ENCODE peak calls at places on chromosomes 1 and 21, in seven cellular contexts. F is esophagus muscularis mucosa, B is stomach, W is tibial nerve, M is transverse colon, Y is K562, V is sigmoid colon. T is an unnamed sample.

GRCh38 chr21:46295177-46295711 is 9.1 kb downstream of the YBEY start:
- DNase-seq in F (no peak), B (no peak), W (no peak), M (no peak), Y (peak; percentile 70), V (no peak), T (no peak)

GRCh38 chr1:94039514-94039870 is 81.5 kb downstream of the ABCA4 start:
- DNase-seq in F (no peak), B (peak; percentile 74), W (peak; percentile 80), M (peak; percentile 67), Y (peak; percentile 77), V (peak; percentile 84), T (peak; percentile 71)

GRCh38 chr1:54188291-54188690 is 11.5 kb downstream of the CYB5RL start:
- DNase-seq in F (no peak), B (no peak), W (no peak), M (no peak), Y (no peak), V (no peak), T (no peak)

GRCh38 chr1:209875510-209875909 is 47.7 kb downstream of the UTP25 start:
- DNase-seq in F (no peak), B (no peak), W (no peak), M (no peak), Y (no peak), V (no peak), T (no peak)

GRCh38 chr1:162691999-162692575 is 59.8 kb downstream of the DDR2 start:
- DNase-seq in F (no peak), B (no peak), W (no peak), M (no peak), Y (no peak), V (no peak), T (no peak)

GRCh38 chr1:95257758-95258157 is 23.7 kb downstream of the RWDD3 start:
- DNase-seq in F (no peak), B (no peak), W (no peak), M (no peak), Y (no peak), V (no peak), T (no peak)

GRCh38 chr1:211752317-211752716 is 76.9 kb upstream of the NEK2 start:
- DNase-seq in F (no peak), B (no peak), W (no peak), M (no peak), Y (no peak), V (no peak), T (no peak)

GRCh38 chr1:7886346-7886745 is 33.5 kb upstream of the UTS2 start:
- DNase-seq in F (no peak), B (no peak), W (no peak), M (no peak), Y (no peak), V (no peak), T (no peak)

GRCh38 chr1:93081716-93082115 is 2.6 kb downstream of the MTF2 start:
- DNase-seq in F (no peak), B (no peak), W (no peak), M (no peak), Y (no peak), V (no peak), T (no peak)

GRCh38 chr1:22031214-22031962 is 21.1 kb upstream of the CDC42 start:
- DNase-seq in F (no peak), B (peak; percentile 46), W (no peak), M (peak; percentile 50), Y (no peak), V (peak; percentile 89), T (no peak)

GRCh38 chr1:85898861-85899260 is 190.6 kb upstream of the ZNHIT6 start:
- DNase-seq in F (no peak), B (no peak), W (no peak), M (no peak), Y (no peak), V (no peak), T (no peak)

GRCh38 chr1:97820470-97821188 is 100.2 kb downstream of the DPYD start:
- DNase-seq in F (no peak), B (no peak), W (no peak), M (no peak), Y (no peak), V (no peak), T (no peak)

GRCh38 chr1:35561297-35561971 is 3.8 kb downstream of the NCDN start:
- DNase-seq in F (no peak), B (no peak), W (no peak), M (no peak), Y (no peak), V (no peak), T (no peak)

GRCh38 chr1:211952299-211952698 is 83.1 kb downstream of the INTS7 start:
- DNase-seq in F (no peak), B (no peak), W (no peak), M (no peak), Y (no peak), V (no peak), T (no peak)

GRCh38 chr21:38267991-38268858 is 11.4 kb downstream of the KCNJ15 start:
- DNase-seq in F (no peak), B (no peak), W (no peak), M (no peak), Y (no peak), V (no peak), T (no peak)

GRCh38 chr1:152884085-152884484 is 6.0 kb downstream of the SMCP start:
- DNase-seq in F (peak; percentile 55), B (no peak), W (no peak), M (no peak), Y (no peak), V (no peak), T (no peak)

GRCh38 chr1:190475394-190476250 is 2.0 kb downstream of the BRINP3 start:
- DNase-seq in F (no peak), B (no peak), W (no peak), M (peak; percentile 51), Y (no peak), V (no peak), T (no peak)

GRCh38 chr1:1080122-1080753 is 6.1 kb upstream of the RNF223 start:
- DNase-seq in F (no peak), B (peak; percentile 52), W (no peak), M (peak; percentile 67), Y (peak; percentile 90), V (peak; percentile 75), T (peak; percentile 73)

GRCh38 chr1:45722809-45723208 is 27.6 kb downstream of the IPP start:
- DNase-seq in F (no peak), B (no peak), W (no peak), M (no peak), Y (no peak), V (no peak), T (no peak)

GRCh38 chr1:244067893-244068292 is 16.8 kb downstream of the ZBTB18 start:
- DNase-seq in F (no peak), B (no peak), W (no peak), M (no peak), Y (no peak), V (no peak), T (no peak)

GRCh38 chr1:115501476-115501875 is 140.3 kb upstream of the VANGL1 start:
- DNase-seq in F (no peak), B (no peak), W (no peak), M (no peak), Y (no peak), V (no peak), T (no peak)

GRCh38 chr1:213337025-213337678 is 286.1 kb downstream of the RPS6KC1 start:
- DNase-seq in F (no peak), B (no peak), W (no peak), M (no peak), Y (no peak), V (no peak), T (no peak)

GRCh38 chr1:36824390-36824861 is 209.9 kb downstream of the GRIK3 start:
- DNase-seq in F (no peak), B (no peak), W (no peak), M (no peak), Y (peak; percentile 69), V (no peak), T (no peak)

GRCh38 chr21:38849776-38850175 is 44.0 kb downstream of the ETS2 start:
- DNase-seq in F (peak; percentile 53), B (no peak), W (no peak), M (no peak), Y (no peak), V (no peak), T (no peak)

GRCh38 chr1:88741413-88741812 is 57.3 kb downstream of the PKN2 start:
- DNase-seq in F (no peak), B (no peak), W (no peak), M (no peak), Y (no peak), V (no peak), T (no peak)

GRCh38 chr1:243432136-243432535 is 176.3 kb downstream of the SDCCAG8 start:
- DNase-seq in F (no peak), B (no peak), W (no peak), M (no peak), Y (no peak), V (no peak), T (no peak)

GRCh38 chr1:96145486-96145885 is 576.1 kb upstream of the PTBP2 start:
- DNase-seq in F (no peak), B (no peak), W (no peak), M (no peak), Y (no peak), V (no peak), T (no peak)

GRCh38 chr1:227898502-227899140 is 49.1 kb downstream of the WNT9A start:
- DNase-seq in F (no peak), B (no peak), W (no peak), M (peak; percentile 4), Y (no peak), V (peak; percentile 47), T (peak; percentile 11)

GRCh38 chr1:112713466-112714312 is 1.4 kb downstream of the PPM1J start:
- DNase-seq in F (no peak), B (peak; percentile 83), W (no peak), M (no peak), Y (no peak), V (no peak), T (peak; percentile 58)

GRCh38 chr1:10722803-10723202 is 73.6 kb downstream of the CASZ1 start:
- DNase-seq in F (no peak), B (no peak), W (no peak), M (no peak), Y (no peak), V (peak; percentile 63), T (no peak)
- H3K27ac ChIP-seq in F (no peak overlapping the region), B (peak overlapping the region; percentile 86), W (no peak overlapping the region), M (no peak overlapping the region), Y (no peak overlapping the region), V (no peak overlapping the region), T (no peak overlapping the region)

GRCh38 chr1:66353207-66353606 is 180.7 kb upstream of the SGIP1 start:
- DNase-seq in F (no peak), B (no peak), W (no peak), M (no peak), Y (no peak), V (no peak), T (no peak)
- TF ChIP-seq EP300 in F (no peak), B (no peak), W (peak; percentile 4), M (no peak), Y (no peak), V (no peak), T (no peak)

GRCh38 chr1:27141266-27142003 is 13.5 kb downstream of the SLC9A1 start:
- DNase-seq in F (no peak), B (peak; percentile 97), W (no peak), M (peak; percentile 68), Y (no peak), V (no peak), T (no peak)
- H3K4me1 ChIP-seq in F (peaks cover 86% of the 10 kb centered on the region), B (peaks cover 92% of the 10 kb centered on the region), W (peaks cover 47% of the 10 kb centered on the region), M (peaks cover 75% of the 10 kb centered on the region), Y (peaks cover 33% of the 10 kb centered on the region), V (peaks cover 99% of the 10 kb centered on the region), T (peaks cover 77% of the 10 kb centered on the region)

DNA sequence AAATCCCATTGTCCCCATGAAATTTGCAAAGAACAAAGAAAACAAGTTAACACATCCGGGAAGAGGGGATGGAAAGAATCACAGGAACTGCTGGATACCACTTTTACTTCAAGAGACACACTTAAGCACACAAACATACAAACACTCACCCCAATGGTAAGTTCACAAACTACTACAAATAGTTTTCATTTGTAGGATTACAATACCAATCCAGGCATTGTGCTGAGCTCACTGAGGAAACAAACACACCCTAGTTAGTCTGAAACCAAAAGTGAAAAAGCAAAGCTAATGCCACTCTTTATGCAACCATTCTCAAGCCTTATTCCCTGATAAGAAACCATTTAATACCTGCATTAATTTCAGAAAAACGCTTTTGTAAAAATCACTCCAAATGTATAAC is 38.4 kb downstream of the RNF115 start:
- DNase-seq in F (no peak), B (no peak), W (no peak), M (no peak), Y (no peak), V (no peak), T (no peak)
- H3K27ac ChIP-seq in F (peak overlapping the region; percentile 82), B (peak overlapping the region; percentile 62), W (no peak overlapping the region), M (peak overlapping the region; percentile 59), Y (no peak overlapping the region), V (peak overlapping the region; percentile 81), T (peak overlapping the region; percentile 62)

T was measured in upper lobe of left lung.